ENCODE peak calls at places on chromosome 2, in nine cellular contexts. A is breast epithelium; I is HepG2; G is naive thymus-derived CD4-positive, alpha-beta T cell; T is psoas muscle; R is right cardiac atrium; C is Peyer's patch; V is esophagus squamous epithelium; N is left ventricle myocardium inferior. Q is an unnamed sample.

GRCh38 chr2:233551491-233551890 is 15.1 kb downstream of the USP40 start:
- DNase-seq in A (no peak), I (no peak), G (no peak), T (no peak), R (no peak), C (no peak), V (no peak), N (no peak), Q (no peak)

GRCh38 chr2:191010887-191011885 is 2.8 kb downstream of the STAT1 start:
- DNase-seq in A (no peak), I (no peak), G (no peak), T (no peak), R (no peak), C (no peak), V (no peak), N (no peak), Q (no peak)

GRCh38 chr2:183269956-183270355 is 145.7 kb downstream of the NUP35 start:
- DNase-seq in A (no peak), I (no peak), G (no peak), T (no peak), R (no peak), C (no peak), V (no peak), N (no peak), Q (no peak)

GRCh38 chr2:118221952-118222594 is 133.8 kb downstream of the INSIG2 start:
- DNase-seq in A (peak; percentile 24), I (peak; percentile 61), G (peak; percentile 27), T (no peak), R (no peak), C (peak; percentile 61), V (no peak), N (no peak), Q (no peak)

GRCh38 chr2:42494434-42495233 is 852 bp upstream of the KCNG3 start:
- DNase-seq in A (peak; percentile 50), I (peak; percentile 87), G (peak; percentile 74), T (peak; percentile 52), R (peak; percentile 61), C (peak; percentile 89), V (no peak), N (peak; percentile 45), Q (peak; percentile 73)

GRCh38 chr2:59664946-59665345 is 888.5 kb downstream of the BCL11A start:
- DNase-seq in A (no peak), I (no peak), G (no peak), T (no peak), R (no peak), C (no peak), V (no peak), N (no peak), Q (no peak)

GRCh38 chr2:112340416-112340815 is 65.0 kb downstream of the ZC3H6 start:
- DNase-seq in A (no peak), I (no peak), G (no peak), T (no peak), R (no peak), C (no peak), V (no peak), N (no peak), Q (no peak)

GRCh38 chr2:160225722-160226121 is 25.6 kb upstream of the ITGB6 start:
- DNase-seq in A (peak; percentile 91), I (no peak), G (no peak), T (no peak), R (no peak), C (no peak), V (no peak), N (no peak), Q (no peak)

GRCh38 chr2:190666895-190667294 is 18.0 kb downstream of the NAB1 start:
- DNase-seq in A (no peak), I (no peak), G (no peak), T (no peak), R (no peak), C (no peak), V (no peak), N (no peak), Q (no peak)

GRCh38 chr2:157692768-157693167 is 64.1 kb upstream of the ACVR1C start:
- DNase-seq in A (peak; percentile 23), I (no peak), G (no peak), T (peak; percentile 20), R (no peak), C (no peak), V (no peak), N (no peak), Q (no peak)

GRCh38 chr2:234763051-234763909 is 188.5 kb upstream of the SH3BP4 start:
- DNase-seq in A (no peak), I (peak; percentile 86), G (no peak), T (no peak), R (no peak), C (no peak), V (no peak), N (no peak), Q (no peak)

GRCh38 chr2:234145057-234145456 is 94.6 kb downstream of the SPP2 start:
- DNase-seq in A (no peak), I (no peak), G (no peak), T (no peak), R (no peak), C (no peak), V (no peak), N (no peak), Q (no peak)

GRCh38 chr2:209977386-209978239 is 24.8 kb upstream of the RPE start:
- DNase-seq in A (no peak), I (peak; percentile 39), G (no peak), T (no peak), R (no peak), C (no peak), V (no peak), N (no peak), Q (no peak)

GRCh38 chr2:8154270-8154669 is 527.6 kb upstream of the ID2 start:
- DNase-seq in A (no peak), I (no peak), G (no peak), T (no peak), R (no peak), C (no peak), V (no peak), N (no peak), Q (no peak)

GRCh38 chr2:238974510-238975166 is 126.8 kb downstream of the TWIST2 start:
- DNase-seq in A (peak; percentile 34), I (no peak), G (no peak), T (no peak), R (peak; percentile 55), C (peak; percentile 39), V (no peak), N (no peak), Q (peak; percentile 69)

GRCh38 chr2:31286961-31287550 is 53.1 kb downstream of the EHD3 start:
- DNase-seq in A (no peak), I (no peak), G (no peak), T (no peak), R (no peak), C (no peak), V (no peak), N (no peak), Q (no peak)

GRCh38 chr2:127683056-127683455 is 7.7 kb upstream of the LIMS2 start:
- DNase-seq in A (no peak), I (no peak), G (no peak), T (no peak), R (no peak), C (no peak), V (no peak), N (no peak), Q (peak; percentile 59)
- H3K9me3 ChIP-seq in A (no peaks in the 10 kb centered on the region), I (no peaks in the 10 kb centered on the region), G (no peaks in the 10 kb centered on the region), T (no peaks in the 10 kb centered on the region), R (no peaks in the 10 kb centered on the region), C (no peaks in the 10 kb centered on the region), V (no peaks in the 10 kb centered on the region), N (peaks cover 1% of the 10 kb centered on the region), Q (no peaks in the 10 kb centered on the region)

GRCh38 chr2:62661263-62661635 is 44.3 kb upstream of the EHBP1 start:
- DNase-seq in A (no peak), I (no peak), G (no peak), T (no peak), R (no peak), C (no peak), V (no peak), N (no peak), Q (no peak)
- H3K4me3 ChIP-seq in A (no peak overlapping the region), I (no peak overlapping the region), G (no peak overlapping the region), T (no peak overlapping the region), R (no peak overlapping the region), C (no peak overlapping the region), V (no peak overlapping the region), N (no peak overlapping the region), Q (no peak overlapping the region)

DNA sequence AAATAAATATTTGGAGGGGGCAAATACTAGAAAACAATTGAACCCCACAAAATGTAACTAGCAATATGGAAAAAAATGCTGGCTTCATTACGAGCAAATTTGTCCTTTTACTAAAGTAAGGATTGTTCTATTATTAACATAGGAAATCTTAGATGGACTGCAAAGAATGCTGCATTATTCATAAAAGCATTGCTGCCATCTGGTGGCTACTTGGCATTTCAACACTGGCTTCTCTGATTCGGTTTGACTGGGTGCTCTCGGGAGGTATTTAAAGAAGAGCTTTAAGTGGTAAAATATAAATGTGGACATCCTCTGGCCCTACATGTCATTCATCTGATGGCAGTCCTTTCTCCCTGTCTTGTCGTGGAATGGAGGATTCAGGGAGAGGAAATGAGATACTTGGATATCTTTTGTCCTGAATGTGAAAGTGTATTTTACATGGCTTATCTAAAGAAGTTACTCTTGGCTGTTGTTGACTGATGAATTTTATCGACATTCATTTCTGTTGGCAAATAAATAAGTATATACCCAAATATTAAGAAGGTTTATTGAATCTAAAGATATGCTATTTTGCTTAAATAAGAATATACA is 130.2 kb downstream of the ARHGAP15 start:
- DNase-seq in A (peak; percentile 46), I (peak; percentile 63), G (peak; percentile 56), T (peak; percentile 21), R (peak; percentile 49), C (peak; percentile 90), V (no peak), N (peak; percentile 29), Q (peak; percentile 83)
- H3K4me1 ChIP-seq in A (no peaks in the 10 kb centered on the region), I (no peaks in the 10 kb centered on the region), G (peaks cover 68% of the 10 kb centered on the region), T (no peaks in the 10 kb centered on the region), R (no peaks in the 10 kb centered on the region), C (no peaks in the 10 kb centered on the region), V (no peaks in the 10 kb centered on the region), N (no peaks in the 10 kb centered on the region), Q (no peaks in the 10 kb centered on the region)

DNA sequence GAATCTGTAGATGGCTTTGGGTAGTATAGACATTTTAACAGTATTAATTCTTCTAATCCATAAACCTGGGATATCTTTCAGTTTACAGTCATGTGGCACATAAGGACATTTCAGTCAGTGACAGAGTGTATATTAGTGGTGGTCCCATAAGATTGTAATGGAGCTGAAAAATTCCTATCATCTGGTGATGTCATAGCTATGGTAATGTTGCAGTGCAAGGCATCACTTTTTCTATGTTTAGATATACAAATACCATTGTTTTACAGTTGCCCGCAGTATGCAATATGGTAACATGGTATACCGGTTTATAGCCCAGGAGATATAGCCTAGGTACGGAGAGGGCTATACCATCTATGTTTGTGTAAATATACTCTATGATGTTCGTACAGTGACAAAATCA is 9.7 kb downstream of the CCDC150 start:
- DNase-seq in A (no peak), I (no peak), G (no peak), T (no peak), R (no peak), C (no peak), V (no peak), N (no peak), Q (no peak)
- H3K9me3 ChIP-seq in A (peaks cover 36% of the 10 kb centered on the region), I (peaks cover 46% of the 10 kb centered on the region), G (no peaks in the 10 kb centered on the region), T (peaks cover 33% of the 10 kb centered on the region), R (peaks cover 5% of the 10 kb centered on the region), C (peaks cover 16% of the 10 kb centered on the region), V (peaks cover 35% of the 10 kb centered on the region), N (peaks cover 55% of the 10 kb centered on the region), Q (peaks cover 43% of the 10 kb centered on the region)

GRCh38 chr2:71043531-71044407 is 24.7 kb upstream of the NAGK start:
- DNase-seq in A (no peak), I (no peak), G (no peak), T (no peak), R (no peak), C (no peak), V (no peak), N (no peak), Q (no peak)
- H3K4me3 ChIP-seq in A (no peak overlapping the region), I (no peak overlapping the region), G (no peak overlapping the region), T (no peak overlapping the region), R (no peak overlapping the region), C (no peak overlapping the region), V (no peak overlapping the region), N (no peak overlapping the region), Q (no peak overlapping the region)

GRCh38 chr2:181846840-181847554 is 44.5 kb upstream of the ITPRID2 start:
- DNase-seq in A (no peak), I (no peak), G (no peak), T (no peak), R (no peak), C (no peak), V (no peak), N (no peak), Q (no peak)
- H3K4me1 ChIP-seq in A (no peaks in the 10 kb centered on the region), I (peaks cover 5% of the 10 kb centered on the region), G (no peaks in the 10 kb centered on the region), T (no peaks in the 10 kb centered on the region), R (no peaks in the 10 kb centered on the region), C (no peaks in the 10 kb centered on the region), V (no peaks in the 10 kb centered on the region), N (peaks cover 14% of the 10 kb centered on the region), Q (no peaks in the 10 kb centered on the region)